ENCODE peak calls at places on chromosome 20, in four cellular contexts. I is HFFc6, T is AG08395, Z is mesendoderm. F is an unnamed sample.

GRCh38 chr20:4926531-4927156 is 74.7 kb downstream of the SLC23A2 start:
- DNase-seq in I (no peak), T (no peak), Z (no peak), F (no peak)

GRCh38 chr20:57395111-57395959 is 4.1 kb downstream of the RBM38 start:
- DNase-seq in Z (peak), T (peak), I (no peak), F (no peak)

GRCh38 chr20:35618372-35619131 is 2.9 kb downstream of the SPAG4 start:
- DNase-seq in Z (no peak), I (peak), T (peak), F (peak)

GRCh38 chr20:50335105-50335504 is 144.5 kb downstream of the CEBPB start:
- DNase-seq in Z (peak), T (peak), I (no peak), F (peak)

GRCh38 chr20:63895886-63896135 is 885 bp downstream of the DNAJC5 start:
- DNase-seq in T (no peak), Z (no peak), I (no peak), F (no peak)

GRCh38 chr20:5933802-5934436 is 16.4 kb downstream of the TRMT6 start:
- DNase-seq in Z (peak), T (peak), I (peak), F (no peak)

GRCh38 chr20:32235331-32236047 is 27.8 kb downstream of the POFUT1 start:
- DNase-seq in T (no peak), I (no peak), Z (no peak), F (no peak)

GRCh38 chr20:34579936-34580587 is 21.5 kb downstream of the MAP1LC3A start:
- DNase-seq in Z (no peak), T (no peak), I (peak), F (peak)

GRCh38 chr20:34581341-34582189 is 23.0 kb downstream of the MAP1LC3A start:
- DNase-seq in T (peak), I (peak), Z (peak), F (no peak)

GRCh38 chr20:5203380-5203779 is 76.6 kb downstream of the CDS2 start:
- DNase-seq in T (no peak), Z (no peak), I (no peak), F (no peak)

GRCh38 chr20:54091120-54091480 is 20.7 kb upstream of the BCAS1 start:
- DNase-seq in T (no peak), I (no peak), Z (no peak), F (no peak)

GRCh38 chr20:25220810-25221591 is 25.5 kb downstream of the ENTPD6 start:
- DNase-seq in T (no peak), Z (no peak), I (no peak), F (no peak)

GRCh38 chr20:56463428-56463827 is 5.0 kb upstream of the RTF2 start:
- DNase-seq in Z (no peak), T (no peak), I (no peak), F (peak)

GRCh38 chr20:63738687-63739128 is 868 bp upstream of the SLC2A4RG start:
- DNase-seq in Z (peak), I (no peak), T (no peak), F (peak)

GRCh38 chr20:4666001-4666470 is 55.7 kb upstream of the PRND start:
- DNase-seq in Z (no peak), T (no peak), I (peak), F (peak)

GRCh38 chr20:5688431-5688972 is 61.7 kb upstream of the SHLD1 start:
- DNase-seq in I (no peak), Z (no peak), T (no peak), F (no peak)

GRCh38 chr20:2817891-2818595 is 1.9 kb downstream of the TMEM239 start:
- DNase-seq in Z (no peak), I (no peak), T (no peak), F (no peak)

GRCh38 chr20:25269833-25270170 is 21.9 kb downstream of the PYGB start:
- DNase-seq in T (no peak), I (no peak), Z (no peak), F (no peak)

GRCh38 chr20:52783769-52784168 is 188.4 kb upstream of the TSHZ2 start:
- DNase-seq in T (no peak), Z (peak), I (no peak), F (no peak)

GRCh38 chr20:46552460-46553420 is 2.3 kb upstream of the OCSTAMP start:
- DNase-seq in I (no peak), T (no peak), Z (peak), F (peak)

GRCh38 chr20:17571153-17571527 is 1.3 kb downstream of the DSTN start:
- DNase-seq in T (no peak), Z (no peak), I (no peak), F (peak)

GRCh38 chr20:60962367-60963045 is 289.6 kb upstream of the CDH4 start:
- DNase-seq in I (no peak), T (no peak), Z (no peak), F (no peak)

GRCh38 chr20:8790442-8791074 is 278.3 kb upstream of the PLCB4 start:
- DNase-seq in T (peak), Z (peak), I (peak), F (peak)

GRCh38 chr20:24309596-24309995 is 159.8 kb upstream of the SYNDIG1 start:
- DNase-seq in I (peak), T (no peak), Z (peak), F (no peak)

GRCh38 chr20:60974022-60974421 is 278.0 kb upstream of the CDH4 start:
- DNase-seq in I (no peak), Z (no peak), T (no peak), F (no peak)

GRCh38 chr20:37299718-37300529 is 10.5 kb downstream of the MANBAL start:
- DNase-seq in Z (no peak), T (peak), I (peak), F (no peak)

GRCh38 chr20:13024581-13024980 is 15.8 kb downstream of the SPTLC3 start:
- DNase-seq in I (no peak), Z (no peak), T (no peak), F (no peak)

GRCh38 chr20:18001131-18001921 is 32.5 kb downstream of the MGME1 start:
- DNase-seq in T (peak), Z (peak), I (peak), F (no peak)

GRCh38 chr20:47303736-47304135 is 52.8 kb downstream of the ZMYND8 start:
- DNase-seq in I (no peak), T (no peak), Z (no peak), F (no peak)

GRCh38 chr20:41895633-41896032 is 277.5 kb upstream of the CHD6 start:
- DNase-seq in Z (no peak), I (no peak), T (no peak), F (no peak)

GRCh38 chr20:31590717-31591225 is 14.3 kb upstream of the ID1 start:
- DNase-seq in T (no peak), Z (peak), I (no peak), F (no peak)

GRCh38 chr20:58065508-58066361 is 162.7 kb downstream of the ANKRD60 start:
- DNase-seq in I (peak), Z (no peak), T (peak), F (peak)

GRCh38 chr20:47576516-47577033 is 74.9 kb downstream of the NCOA3 start:
- DNase-seq in Z (peak), I (peak), T (peak), F (peak)